ENCODE peak calls at places on chromosomes 2 and 18, in seven cellular contexts. V, S, R, D, L, T and Q are unnamed samples.

GRCh38 chr18:46352520-46353250 is 248.5 kb downstream of the HAUS1 start:
- DNase-seq in V (no peak), S (no peak), R (no peak), D (no peak), L (no peak), T (no peak), Q (no peak)

GRCh38 chr2:73260338-73260984 is 23.8 kb downstream of the FBXO41 start:
- DNase-seq in V (no peak), S (no peak), R (peak), D (no peak), L (no peak), T (peak), Q (no peak)

GRCh38 chr2:151862688-151863087 is 34.5 kb upstream of the ARL5A start:
- DNase-seq in V (no peak), S (no peak), R (no peak), D (no peak), L (no peak), T (no peak), Q (no peak)

GRCh38 chr2:121220995-121221394 is 64.0 kb downstream of the TFCP2L1 start:
- DNase-seq in V (no peak), S (no peak), R (no peak), D (no peak), L (no peak), T (no peak), Q (no peak)

GRCh38 chr2:3178206-3179031 is 199.2 kb downstream of the EIPR1 start:
- DNase-seq in V (no peak), S (no peak), R (no peak), D (no peak), L (no peak), T (no peak), Q (no peak)

GRCh38 chr2:101409699-101410098 is 22.4 kb upstream of the CREG2 start:
- DNase-seq in V (no peak), S (no peak), R (no peak), D (no peak), L (no peak), T (no peak), Q (no peak)

GRCh38 chr2:217370391-217370790 is 510.5 kb upstream of the TNP1 start:
- DNase-seq in V (no peak), S (no peak), R (no peak), D (no peak), L (no peak), T (no peak), Q (no peak)

GRCh38 chr2:190320696-190321095 is 1.1 kb upstream of the HIBCH start:
- DNase-seq in V (no peak), S (no peak), R (no peak), D (no peak), L (no peak), T (no peak), Q (no peak)

GRCh38 chr2:20179755-20180594 is 45.0 kb downstream of the SDC1 start:
- DNase-seq in V (peak), S (no peak), R (no peak), D (no peak), L (no peak), T (no peak), Q (no peak)